ENCODE peak calls at places on chromosome 17, in eight cellular contexts. One of them, this sample, is unnamed.

GRCh38 chr17:82789806-82790205 is 37.9 kb downstream of the TBCD start:
- DNase-seq in lower leg skin: no peak
- DNase-seq in BJ: no peak
- DNase-seq in AG04449: no peak
- DNase-seq in K562: no peak
- DNase-seq in transverse colon: no peak
- DNase-seq in foreskin keratinocyte: no peak
- DNase-seq in fibroblast of the aortic adventitia: no peak
- DNase-seq in this sample: no peak

GRCh38 chr17:67403065-67403464 is 26.0 kb downstream of the PITPNC1 start:
- DNase-seq in lower leg skin: no peak
- DNase-seq in BJ: no peak
- DNase-seq in AG04449: no peak
- DNase-seq in K562: no peak
- DNase-seq in transverse colon: no peak
- DNase-seq in foreskin keratinocyte: no peak
- DNase-seq in fibroblast of the aortic adventitia: no peak
- DNase-seq in this sample: no peak

GRCh38 chr17:27807567-27808470 is 7.5 kb upstream of the NOS2 start:
- DNase-seq in lower leg skin: peak
- DNase-seq in BJ: no peak
- DNase-seq in AG04449: no peak
- DNase-seq in K562: no peak
- DNase-seq in transverse colon: peak
- DNase-seq in foreskin keratinocyte: no peak
- DNase-seq in fibroblast of the aortic adventitia: no peak
- DNase-seq in this sample: no peak

GRCh38 chr17:17506893-17507464 is 10.8 kb upstream of the RASD1 start:
- DNase-seq in lower leg skin: no peak
- DNase-seq in BJ: no peak
- DNase-seq in AG04449: no peak
- DNase-seq in K562: no peak
- DNase-seq in transverse colon: no peak
- DNase-seq in foreskin keratinocyte: no peak
- DNase-seq in fibroblast of the aortic adventitia: no peak
- DNase-seq in this sample: no peak

GRCh38 chr17:32610943-32611342 is 124.2 kb downstream of the CDK5R1 start:
- DNase-seq in lower leg skin: no peak
- DNase-seq in BJ: no peak
- DNase-seq in AG04449: no peak
- DNase-seq in K562: no peak
- DNase-seq in transverse colon: no peak
- DNase-seq in foreskin keratinocyte: no peak
- DNase-seq in fibroblast of the aortic adventitia: no peak
- DNase-seq in this sample: no peak

GRCh38 chr17:64687959-64688358 is 25.9 kb upstream of the SMURF2 start:
- DNase-seq in lower leg skin: no peak
- DNase-seq in BJ: peak
- DNase-seq in AG04449: no peak
- DNase-seq in K562: no peak
- DNase-seq in transverse colon: no peak
- DNase-seq in foreskin keratinocyte: peak
- DNase-seq in fibroblast of the aortic adventitia: peak
- DNase-seq in this sample: no peak

GRCh38 chr17:17008998-17009397 is 33.3 kb upstream of the MPRIP start:
- DNase-seq in lower leg skin: no peak
- DNase-seq in BJ: no peak
- DNase-seq in AG04449: no peak
- DNase-seq in K562: no peak
- DNase-seq in transverse colon: no peak
- DNase-seq in foreskin keratinocyte: no peak
- DNase-seq in fibroblast of the aortic adventitia: no peak
- DNase-seq in this sample: no peak

GRCh38 chr17:17523001-17523713 is 27.0 kb upstream of the RASD1 start:
- DNase-seq in lower leg skin: no peak
- DNase-seq in BJ: no peak
- DNase-seq in AG04449: no peak
- DNase-seq in K562: no peak
- DNase-seq in transverse colon: no peak
- DNase-seq in foreskin keratinocyte: no peak
- DNase-seq in fibroblast of the aortic adventitia: no peak
- DNase-seq in this sample: no peak

GRCh38 chr17:79779088-79779529 is 1.2 kb downstream of the CBX2 start:
- DNase-seq in lower leg skin: no peak
- DNase-seq in BJ: no peak
- DNase-seq in AG04449: no peak
- DNase-seq in K562: peak
- DNase-seq in transverse colon: no peak
- DNase-seq in foreskin keratinocyte: no peak
- DNase-seq in fibroblast of the aortic adventitia: no peak
- DNase-seq in this sample: no peak

GRCh38 chr17:43753488-43754129 is 5.0 kb downstream of the SOST start:
- DNase-seq in lower leg skin: no peak
- DNase-seq in BJ: no peak
- DNase-seq in AG04449: no peak
- DNase-seq in K562: peak
- DNase-seq in transverse colon: no peak
- DNase-seq in foreskin keratinocyte: no peak
- DNase-seq in fibroblast of the aortic adventitia: no peak
- DNase-seq in this sample: no peak

GRCh38 chr17:2996938-2997670 is 66.3 kb downstream of the OR1D5 start:
- DNase-seq in lower leg skin: no peak
- DNase-seq in BJ: no peak
- DNase-seq in AG04449: no peak
- DNase-seq in K562: no peak
- DNase-seq in transverse colon: no peak
- DNase-seq in foreskin keratinocyte: no peak
- DNase-seq in fibroblast of the aortic adventitia: no peak
- DNase-seq in this sample: no peak

GRCh38 chr17:64607862-64608565 is 54.1 kb downstream of the SMURF2 start:
- DNase-seq in lower leg skin: no peak
- DNase-seq in BJ: no peak
- DNase-seq in AG04449: no peak
- DNase-seq in K562: no peak
- DNase-seq in transverse colon: no peak
- DNase-seq in foreskin keratinocyte: no peak
- DNase-seq in fibroblast of the aortic adventitia: no peak
- DNase-seq in this sample: no peak

GRCh38 chr17:75081611-75082540 is 5.9 kb upstream of the SLC16A5 start:
- DNase-seq in lower leg skin: no peak
- DNase-seq in BJ: no peak
- DNase-seq in AG04449: no peak
- DNase-seq in K562: no peak
- DNase-seq in transverse colon: no peak
- DNase-seq in foreskin keratinocyte: no peak
- DNase-seq in fibroblast of the aortic adventitia: no peak
- DNase-seq in this sample: no peak

GRCh38 chr17:62030264-62030663 is 34.8 kb downstream of the MED13 start:
- DNase-seq in lower leg skin: no peak
- DNase-seq in BJ: no peak
- DNase-seq in AG04449: no peak
- DNase-seq in K562: no peak
- DNase-seq in transverse colon: no peak
- DNase-seq in foreskin keratinocyte: no peak
- DNase-seq in fibroblast of the aortic adventitia: no peak
- DNase-seq in this sample: no peak
- TF ChIP-seq CTCF in lower leg skin: no peak
- TF ChIP-seq CTCF in BJ: no peak
- TF ChIP-seq CTCF in AG04449: no peak
- TF ChIP-seq CTCF in K562: no peak
- TF ChIP-seq CTCF in transverse colon: no peak
- TF ChIP-seq CTCF in foreskin keratinocyte: no peak
- TF ChIP-seq CTCF in fibroblast of the aortic adventitia: no peak
- TF ChIP-seq CTCF in this sample: no peak

GRCh38 chr17:29607557-29608195 is 14.7 kb downstream of the ANKRD13B start:
- DNase-seq in lower leg skin: no peak
- DNase-seq in BJ: no peak
- DNase-seq in AG04449: no peak
- DNase-seq in K562: no peak
- DNase-seq in transverse colon: no peak
- DNase-seq in foreskin keratinocyte: no peak
- DNase-seq in fibroblast of the aortic adventitia: no peak
- DNase-seq in this sample: no peak
- TF ChIP-seq CTCF in lower leg skin: no peak
- TF ChIP-seq CTCF in BJ: no peak
- TF ChIP-seq CTCF in AG04449: no peak
- TF ChIP-seq CTCF in K562: no peak
- TF ChIP-seq CTCF in transverse colon: no peak
- TF ChIP-seq CTCF in foreskin keratinocyte: no peak
- TF ChIP-seq CTCF in fibroblast of the aortic adventitia: no peak
- TF ChIP-seq CTCF in this sample: no peak

GRCh38 chr17:68463211-68463990 is 6.1 kb upstream of the WIPI1 start:
- DNase-seq in lower leg skin: no peak
- DNase-seq in BJ: no peak
- DNase-seq in AG04449: no peak
- DNase-seq in K562: no peak
- DNase-seq in transverse colon: no peak
- DNase-seq in foreskin keratinocyte: no peak
- DNase-seq in fibroblast of the aortic adventitia: no peak
- DNase-seq in this sample: no peak
- TF ChIP-seq CTCF in lower leg skin: no peak
- TF ChIP-seq CTCF in BJ: no peak
- TF ChIP-seq CTCF in AG04449: no peak
- TF ChIP-seq CTCF in K562: no peak
- TF ChIP-seq CTCF in transverse colon: no peak
- TF ChIP-seq CTCF in foreskin keratinocyte: no peak
- TF ChIP-seq CTCF in fibroblast of the aortic adventitia: peak
- TF ChIP-seq CTCF in this sample: peak

DNA sequence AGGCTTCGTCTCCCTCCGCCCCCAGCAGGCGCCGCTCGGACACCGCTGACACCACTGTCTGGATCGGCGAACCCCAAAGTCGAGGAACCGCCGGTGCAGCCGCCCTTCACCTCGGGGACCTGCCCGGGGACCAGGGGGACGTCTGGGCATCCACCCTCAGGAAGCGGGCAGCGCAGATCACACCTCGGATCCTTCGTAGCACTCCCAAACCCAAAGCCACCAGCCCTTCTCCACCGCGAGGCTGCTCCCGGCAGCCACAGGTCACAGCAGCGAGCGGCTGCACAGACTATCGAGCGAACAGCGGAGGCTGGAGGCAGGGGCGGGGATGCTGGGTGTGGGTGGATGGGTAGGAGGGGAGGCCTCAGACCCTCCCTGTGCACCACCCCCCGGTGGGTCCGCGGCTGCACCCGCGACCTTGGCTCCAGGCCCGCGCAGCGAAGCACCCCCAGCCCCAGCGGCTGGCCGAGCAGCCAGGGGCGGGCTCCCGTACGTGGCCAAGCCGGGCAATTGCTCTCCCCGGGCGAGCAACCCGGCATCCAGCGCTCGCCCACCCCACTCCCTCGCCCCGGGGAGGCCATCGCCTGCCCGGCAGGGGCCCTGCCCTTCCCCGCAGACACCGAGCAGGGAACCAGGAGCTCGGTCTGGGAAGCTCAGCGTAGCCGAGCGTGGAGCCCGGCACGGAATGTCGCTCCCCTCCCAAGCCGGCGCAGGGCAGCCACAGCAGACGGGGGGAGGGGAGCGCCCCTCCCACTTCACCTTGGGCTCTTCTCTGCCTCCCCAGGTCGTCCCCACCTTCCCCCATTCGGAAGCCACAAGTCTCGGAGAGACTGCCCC is 1.0 kb downstream of the SDK2 start:
- DNase-seq in lower leg skin: no peak
- DNase-seq in BJ: no peak
- DNase-seq in AG04449: no peak
- DNase-seq in K562: no peak
- DNase-seq in transverse colon: peak
- DNase-seq in foreskin keratinocyte: no peak
- DNase-seq in fibroblast of the aortic adventitia: no peak
- DNase-seq in this sample: no peak
- TF ChIP-seq CTCF in lower leg skin: no peak
- TF ChIP-seq CTCF in BJ: peak
- TF ChIP-seq CTCF in AG04449: no peak
- TF ChIP-seq CTCF in K562: no peak
- TF ChIP-seq CTCF in transverse colon: peak
- TF ChIP-seq CTCF in foreskin keratinocyte: peak
- TF ChIP-seq CTCF in fibroblast of the aortic adventitia: no peak
- TF ChIP-seq CTCF in this sample: peak

GRCh38 chr17:48067245-48067644 is 19.1 kb downstream of the NFE2L1 start:
- DNase-seq in lower leg skin: no peak
- DNase-seq in BJ: no peak
- DNase-seq in AG04449: no peak
- DNase-seq in K562: no peak
- DNase-seq in transverse colon: no peak
- DNase-seq in foreskin keratinocyte: no peak
- DNase-seq in fibroblast of the aortic adventitia: no peak
- DNase-seq in this sample: no peak

GRCh38 chr17:48066656-48067055 is 18.5 kb downstream of the NFE2L1 start:
- DNase-seq in lower leg skin: no peak
- DNase-seq in BJ: no peak
- DNase-seq in AG04449: no peak
- DNase-seq in K562: no peak
- DNase-seq in transverse colon: no peak
- DNase-seq in foreskin keratinocyte: no peak
- DNase-seq in fibroblast of the aortic adventitia: no peak
- DNase-seq in this sample: no peak

GRCh38 chr17:48071654-48072053 is 23.5 kb downstream of the NFE2L1 start:
- DNase-seq in lower leg skin: no peak
- DNase-seq in BJ: no peak
- DNase-seq in AG04449: no peak
- DNase-seq in K562: no peak
- DNase-seq in transverse colon: no peak
- DNase-seq in foreskin keratinocyte: no peak
- DNase-seq in fibroblast of the aortic adventitia: peak
- DNase-seq in this sample: no peak

GRCh38 chr17:48068491-48068961 is 20.4 kb downstream of the NFE2L1 start:
- DNase-seq in lower leg skin: no peak
- DNase-seq in BJ: peak
- DNase-seq in AG04449: peak
- DNase-seq in K562: no peak
- DNase-seq in transverse colon: no peak
- DNase-seq in foreskin keratinocyte: no peak
- DNase-seq in fibroblast of the aortic adventitia: peak
- DNase-seq in this sample: no peak

DNA sequence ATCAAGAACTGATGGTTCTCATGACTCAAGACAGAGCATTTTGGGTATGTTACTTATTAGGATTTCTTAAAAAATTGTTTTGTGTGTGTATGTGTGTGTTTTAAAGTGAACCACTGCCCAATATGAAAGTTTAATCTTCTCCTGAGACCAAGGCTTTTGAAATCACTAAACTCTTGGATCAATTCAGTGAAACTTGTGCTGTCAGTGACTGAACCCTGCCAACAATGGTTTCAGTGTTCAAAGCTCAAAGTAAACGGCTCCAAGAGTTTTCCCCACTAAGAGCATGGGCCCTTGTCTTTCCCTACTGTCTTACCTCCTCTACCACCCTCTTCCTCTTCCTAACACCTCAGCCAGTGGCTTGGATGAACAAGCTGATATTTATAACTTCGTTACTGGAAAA is 22.0 kb downstream of the NFE2L1 start:
- DNase-seq in lower leg skin: no peak
- DNase-seq in BJ: no peak
- DNase-seq in AG04449: no peak
- DNase-seq in K562: no peak
- DNase-seq in transverse colon: no peak
- DNase-seq in foreskin keratinocyte: no peak
- DNase-seq in fibroblast of the aortic adventitia: no peak
- DNase-seq in this sample: no peak
- TF ChIP-seq CTCF in lower leg skin: no peak
- TF ChIP-seq CTCF in BJ: no peak
- TF ChIP-seq CTCF in AG04449: no peak
- TF ChIP-seq CTCF in K562: no peak
- TF ChIP-seq CTCF in transverse colon: no peak
- TF ChIP-seq CTCF in foreskin keratinocyte: no peak
- TF ChIP-seq CTCF in fibroblast of the aortic adventitia: no peak
- TF ChIP-seq CTCF in this sample: no peak